ENCODE peak calls at places on chromosomes 13 and 19, in nine cellular contexts. One of them, this sample, is unnamed.

GRCh38 chr13:99926014-99926731 is 45.4 kb downstream of the ZIC5 start:
- DNase-seq in astrocyte of the spinal cord: peak
- DNase-seq in GM23248: peak
- DNase-seq in cardiac fibroblast: no peak
- DNase-seq in colonic mucosa: peak
- DNase-seq in choroid plexus epithelial cell: peak
- DNase-seq in foreskin fibroblast: peak
- DNase-seq in HL-60: no peak
- DNase-seq in cardiac muscle cell: no peak
- DNase-seq in this sample: no peak

GRCh38 chr13:35927554-35927953 is 203.6 kb downstream of the DCLK1 start:
- DNase-seq in colonic mucosa: peak
- DNase-seq in HL-60: no peak
- DNase-seq in choroid plexus epithelial cell: peak
- DNase-seq in cardiac fibroblast: peak
- DNase-seq in astrocyte of the spinal cord: peak
- DNase-seq in foreskin fibroblast: peak
- DNase-seq in GM23248: peak
- DNase-seq in cardiac muscle cell: no peak
- DNase-seq in this sample: peak

GRCh38 chr13:26785845-26786630 is 25.5 kb upstream of the GPR12 start:
- DNase-seq in HL-60: peak
- DNase-seq in astrocyte of the spinal cord: no peak
- DNase-seq in colonic mucosa: peak
- DNase-seq in foreskin fibroblast: no peak
- DNase-seq in cardiac muscle cell: no peak
- DNase-seq in choroid plexus epithelial cell: no peak
- DNase-seq in cardiac fibroblast: no peak
- DNase-seq in GM23248: no peak
- DNase-seq in this sample: no peak

GRCh38 chr13:51912091-51912490 is 50.3 kb downstream of the CCDC70 start:
- DNase-seq in astrocyte of the spinal cord: no peak
- DNase-seq in choroid plexus epithelial cell: peak
- DNase-seq in colonic mucosa: no peak
- DNase-seq in cardiac muscle cell: no peak
- DNase-seq in HL-60: no peak
- DNase-seq in cardiac fibroblast: no peak
- DNase-seq in foreskin fibroblast: no peak
- DNase-seq in GM23248: no peak
- DNase-seq in this sample: no peak

GRCh38 chr19:610801-611505 is 21.3 kb downstream of the HCN2 start:
- DNase-seq in astrocyte of the spinal cord: peak
- DNase-seq in choroid plexus epithelial cell: peak
- DNase-seq in foreskin fibroblast: peak
- DNase-seq in GM23248: peak
- DNase-seq in cardiac fibroblast: peak
- DNase-seq in colonic mucosa: no peak
- DNase-seq in cardiac muscle cell: no peak
- DNase-seq in HL-60: peak
- DNase-seq in this sample: peak

GRCh38 chr13:82407321-82407720 is 1475.0 kb downstream of the SLITRK1 start:
- DNase-seq in GM23248: no peak
- DNase-seq in astrocyte of the spinal cord: no peak
- DNase-seq in HL-60: no peak
- DNase-seq in foreskin fibroblast: no peak
- DNase-seq in choroid plexus epithelial cell: no peak
- DNase-seq in cardiac fibroblast: no peak
- DNase-seq in cardiac muscle cell: no peak
- DNase-seq in colonic mucosa: no peak
- DNase-seq in this sample: no peak

GRCh38 chr19:19372656-19373416 is 32.6 kb upstream of the GATAD2A start:
- DNase-seq in cardiac muscle cell: no peak
- DNase-seq in astrocyte of the spinal cord: peak
- DNase-seq in HL-60: peak
- DNase-seq in choroid plexus epithelial cell: peak
- DNase-seq in colonic mucosa: peak
- DNase-seq in foreskin fibroblast: peak
- DNase-seq in cardiac fibroblast: peak
- DNase-seq in GM23248: peak
- DNase-seq in this sample: no peak

GRCh38 chr19:18157465-18158063 is 4.6 kb downstream of the PIK3R2 start:
- DNase-seq in choroid plexus epithelial cell: no peak
- DNase-seq in HL-60: no peak
- DNase-seq in cardiac fibroblast: no peak
- DNase-seq in astrocyte of the spinal cord: no peak
- DNase-seq in foreskin fibroblast: no peak
- DNase-seq in cardiac muscle cell: no peak
- DNase-seq in colonic mucosa: no peak
- DNase-seq in GM23248: no peak
- DNase-seq in this sample: no peak

GRCh38 chr19:50921391-50922315 is 10.5 kb upstream of the KLK4 start:
- DNase-seq in HL-60: no peak
- DNase-seq in choroid plexus epithelial cell: peak
- DNase-seq in colonic mucosa: no peak
- DNase-seq in GM23248: no peak
- DNase-seq in astrocyte of the spinal cord: no peak
- DNase-seq in cardiac fibroblast: no peak
- DNase-seq in foreskin fibroblast: peak
- DNase-seq in cardiac muscle cell: no peak
- DNase-seq in this sample: no peak

DNA sequence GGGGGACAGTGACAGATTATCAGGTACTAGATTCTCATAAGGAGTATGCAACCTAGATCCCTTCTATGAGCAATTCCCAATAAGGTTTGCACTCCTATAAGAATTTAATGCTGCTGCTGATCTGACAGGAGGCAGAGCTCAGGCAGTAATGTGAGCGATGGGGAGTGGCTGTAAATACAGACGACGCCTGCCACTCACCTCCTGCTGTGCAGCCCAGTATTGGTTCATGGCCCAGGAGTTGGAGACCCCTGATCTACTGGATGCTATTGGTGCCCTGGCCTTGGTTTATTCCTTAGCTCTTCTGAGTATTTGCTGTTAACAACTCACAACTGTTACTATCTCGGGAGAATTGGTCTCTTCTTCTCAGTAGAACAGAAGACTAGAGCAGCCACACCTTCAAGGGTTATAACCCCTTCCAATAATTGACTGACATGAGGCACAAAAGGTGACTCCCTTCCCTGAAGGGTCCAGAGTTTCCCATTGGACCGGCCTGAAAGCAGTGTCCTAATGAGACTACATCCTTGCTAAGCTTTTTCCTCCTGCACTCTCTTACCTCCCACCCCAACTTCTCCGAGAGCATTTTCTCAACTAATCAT is 35.0 kb upstream of the RBM26 start:
- DNase-seq in cardiac muscle cell: no peak
- DNase-seq in cardiac fibroblast: no peak
- DNase-seq in colonic mucosa: peak
- DNase-seq in foreskin fibroblast: no peak
- DNase-seq in astrocyte of the spinal cord: no peak
- DNase-seq in GM23248: no peak
- DNase-seq in choroid plexus epithelial cell: no peak
- DNase-seq in HL-60: no peak
- DNase-seq in this sample: no peak
- H3K4me3 ChIP-seq in cardiac muscle cell: no peak
- H3K4me3 ChIP-seq in cardiac fibroblast: no peak
- H3K4me3 ChIP-seq in colonic mucosa: no peak
- H3K4me3 ChIP-seq in foreskin fibroblast: no peak
- H3K4me3 ChIP-seq in astrocyte of the spinal cord: no peak
- H3K4me3 ChIP-seq in GM23248: no peak
- H3K4me3 ChIP-seq in choroid plexus epithelial cell: no peak
- H3K4me3 ChIP-seq in HL-60: no peak
- H3K4me3 ChIP-seq in this sample: no peak

DNA sequence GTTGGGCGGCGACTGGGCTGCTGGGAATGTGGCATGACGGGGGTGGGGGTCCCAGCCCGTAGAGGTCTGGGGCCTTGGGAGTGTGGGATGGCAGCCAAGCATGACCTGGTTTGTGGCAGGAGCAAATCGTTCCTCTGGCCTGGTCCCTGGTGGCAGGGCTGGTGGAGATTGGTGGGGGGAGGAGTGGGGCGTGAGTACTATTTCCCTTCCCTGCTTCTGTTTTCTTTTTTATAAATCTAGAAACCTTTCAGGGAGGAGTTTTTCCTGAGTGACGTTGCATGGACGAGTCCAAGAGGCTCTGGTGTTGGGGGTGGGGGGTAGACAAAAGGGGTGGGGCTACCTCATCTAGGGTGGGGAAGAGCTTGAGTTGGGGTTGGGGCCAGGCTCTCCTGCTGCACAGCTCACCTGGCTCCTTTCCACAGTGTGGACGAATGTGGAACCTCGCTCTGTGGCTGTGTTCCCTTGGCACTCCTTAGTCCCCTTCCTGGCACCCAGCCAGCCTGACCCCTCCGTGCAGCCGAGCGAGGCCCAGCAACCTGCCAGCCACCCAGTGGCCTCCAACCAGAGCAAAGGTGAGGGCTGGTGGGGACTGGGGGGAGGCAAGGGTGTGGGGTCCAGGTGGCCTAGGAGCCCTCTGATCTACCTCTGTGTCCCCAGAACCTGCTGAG is 15.4 kb upstream of the PRR19 start:
- DNase-seq in astrocyte of the spinal cord: peak
- DNase-seq in cardiac fibroblast: peak
- DNase-seq in cardiac muscle cell: no peak
- DNase-seq in choroid plexus epithelial cell: peak
- DNase-seq in colonic mucosa: no peak
- DNase-seq in foreskin fibroblast: peak
- DNase-seq in HL-60: no peak
- DNase-seq in GM23248: peak
- DNase-seq in this sample: no peak
- H3K4me3 ChIP-seq in astrocyte of the spinal cord: peak
- H3K4me3 ChIP-seq in cardiac fibroblast: peak
- H3K4me3 ChIP-seq in cardiac muscle cell: no peak
- H3K4me3 ChIP-seq in choroid plexus epithelial cell: peak
- H3K4me3 ChIP-seq in colonic mucosa: no peak
- H3K4me3 ChIP-seq in foreskin fibroblast: peak
- H3K4me3 ChIP-seq in HL-60: no peak
- H3K4me3 ChIP-seq in GM23248: no peak
- H3K4me3 ChIP-seq in this sample: peak

GRCh38 chr13:39040206-39040605 is 1.9 kb downstream of the NHLRC3 start:
- DNase-seq in cardiac muscle cell: no peak
- DNase-seq in foreskin fibroblast: no peak
- DNase-seq in choroid plexus epithelial cell: peak
- DNase-seq in GM23248: peak
- DNase-seq in astrocyte of the spinal cord: no peak
- DNase-seq in HL-60: peak
- DNase-seq in colonic mucosa: no peak
- DNase-seq in cardiac fibroblast: no peak
- DNase-seq in this sample: no peak
- H3K4me3 ChIP-seq in cardiac muscle cell: no peak
- H3K4me3 ChIP-seq in foreskin fibroblast: no peak
- H3K4me3 ChIP-seq in choroid plexus epithelial cell: no peak
- H3K4me3 ChIP-seq in GM23248: no peak
- H3K4me3 ChIP-seq in astrocyte of the spinal cord: no peak
- H3K4me3 ChIP-seq in HL-60: peak
- H3K4me3 ChIP-seq in colonic mucosa: no peak
- H3K4me3 ChIP-seq in cardiac fibroblast: no peak
- H3K4me3 ChIP-seq in this sample: no peak

GRCh38 chr19:3368441-3368795 is 2.0 kb downstream of the NFIC start:
- DNase-seq in HL-60: no peak
- DNase-seq in colonic mucosa: no peak
- DNase-seq in choroid plexus epithelial cell: no peak
- DNase-seq in astrocyte of the spinal cord: no peak
- DNase-seq in cardiac fibroblast: no peak
- DNase-seq in foreskin fibroblast: no peak
- DNase-seq in cardiac muscle cell: no peak
- DNase-seq in GM23248: peak
- DNase-seq in this sample: no peak

GRCh38 chr19:3365447-3366103 is 808 bp upstream of the NFIC start:
- DNase-seq in cardiac muscle cell: no peak
- DNase-seq in HL-60: peak
- DNase-seq in choroid plexus epithelial cell: peak
- DNase-seq in astrocyte of the spinal cord: peak
- DNase-seq in colonic mucosa: peak
- DNase-seq in GM23248: peak
- DNase-seq in foreskin fibroblast: peak
- DNase-seq in cardiac fibroblast: peak
- DNase-seq in this sample: no peak

GRCh38 chr19:3367572-3368440 is 1.4 kb downstream of the NFIC start:
- DNase-seq in colonic mucosa: peak
- DNase-seq in cardiac muscle cell: no peak
- DNase-seq in cardiac fibroblast: no peak
- DNase-seq in GM23248: peak
- DNase-seq in foreskin fibroblast: peak
- DNase-seq in astrocyte of the spinal cord: no peak
- DNase-seq in HL-60: peak
- DNase-seq in choroid plexus epithelial cell: no peak
- DNase-seq in this sample: no peak

GRCh38 chr19:3366104-3366760 is at the start of gene NFIC:
- DNase-seq in cardiac fibroblast: peak
- DNase-seq in GM23248: peak
- DNase-seq in HL-60: peak
- DNase-seq in cardiac muscle cell: peak
- DNase-seq in astrocyte of the spinal cord: peak
- DNase-seq in choroid plexus epithelial cell: peak
- DNase-seq in colonic mucosa: peak
- DNase-seq in foreskin fibroblast: peak
- DNase-seq in this sample: peak

GRCh38 chr19:3366761-3367571 is 583 bp downstream of the NFIC start:
- DNase-seq in GM23248: peak
- DNase-seq in astrocyte of the spinal cord: peak
- DNase-seq in HL-60: peak
- DNase-seq in foreskin fibroblast: peak
- DNase-seq in cardiac muscle cell: peak
- DNase-seq in colonic mucosa: peak
- DNase-seq in cardiac fibroblast: no peak
- DNase-seq in choroid plexus epithelial cell: peak
- DNase-seq in this sample: no peak
- H3K4me3 ChIP-seq in GM23248: peak
- H3K4me3 ChIP-seq in astrocyte of the spinal cord: peak
- H3K4me3 ChIP-seq in HL-60: peak
- H3K4me3 ChIP-seq in foreskin fibroblast: peak
- H3K4me3 ChIP-seq in cardiac muscle cell: peak
- H3K4me3 ChIP-seq in colonic mucosa: peak
- H3K4me3 ChIP-seq in cardiac fibroblast: peak
- H3K4me3 ChIP-seq in choroid plexus epithelial cell: peak
- H3K4me3 ChIP-seq in this sample: peak

GRCh38 chr19:13094771-13095392 is 7.8 kb downstream of the LYL1 start:
- DNase-seq in foreskin fibroblast: no peak
- DNase-seq in cardiac muscle cell: no peak
- DNase-seq in cardiac fibroblast: no peak
- DNase-seq in colonic mucosa: no peak
- DNase-seq in astrocyte of the spinal cord: no peak
- DNase-seq in choroid plexus epithelial cell: no peak
- DNase-seq in HL-60: peak
- DNase-seq in GM23248: no peak
- DNase-seq in this sample: no peak
- H3K4me3 ChIP-seq in foreskin fibroblast: no peak
- H3K4me3 ChIP-seq in cardiac muscle cell: no peak
- H3K4me3 ChIP-seq in cardiac fibroblast: no peak
- H3K4me3 ChIP-seq in colonic mucosa: no peak
- H3K4me3 ChIP-seq in astrocyte of the spinal cord: no peak
- H3K4me3 ChIP-seq in choroid plexus epithelial cell: no peak
- H3K4me3 ChIP-seq in HL-60: peak
- H3K4me3 ChIP-seq in GM23248: no peak
- H3K4me3 ChIP-seq in this sample: no peak

This sample was measured in astrocyte of the cerebellum.